ENCODE peak calls at places on chromosomes 12 and 14, in ten cellular contexts. O is CD8-positive, alpha-beta T cell; K is Caco-2; A is transverse colon; P is heart left ventricle; G is IMR-90; F is lower leg skin; Z is WERI-Rb-1; T is left ventricle myocardium inferior; R is stomach. L is an unnamed sample.

GRCh38 chr12:101110856-101111255 is 99.2 kb downstream of the SLC5A8 start:
- DNase-seq in O (no peak), K (no peak), A (no peak), P (no peak), G (no peak), F (no peak), Z (no peak), T (no peak), R (no peak), L (no peak)

GRCh38 chr12:5022465-5023061 is 21.1 kb upstream of the KCNA5 start:
- DNase-seq in O (peak), K (no peak), A (peak), P (peak), G (peak), F (peak), Z (peak), T (no peak), R (peak), L (peak)

GRCh38 chr12:52126050-52126604 is 46.6 kb downstream of the SMIM41 start:
- DNase-seq in O (no peak), K (no peak), A (no peak), P (no peak), G (no peak), F (peak), Z (no peak), T (no peak), R (no peak), L (no peak)

GRCh38 chr14:104865069-104865630 is at the start of gene CEP170B:
- DNase-seq in O (peak), K (no peak), A (no peak), P (no peak), G (peak), F (no peak), Z (peak), T (peak), R (peak), L (peak)

GRCh38 chr14:58584383-58584782 is 53.4 kb upstream of the DACT1 start:
- DNase-seq in O (no peak), K (no peak), A (no peak), P (no peak), G (peak), F (no peak), Z (no peak), T (no peak), R (no peak), L (no peak)

GRCh38 chr14:56720703-56721426 is 89.4 kb downstream of the OTX2 start:
- DNase-seq in O (no peak), K (no peak), A (no peak), P (no peak), G (no peak), F (no peak), Z (no peak), T (no peak), R (no peak), L (no peak)

GRCh38 chr14:102693006-102693755 is 84.1 kb upstream of the TRAF3 start:
- DNase-seq in O (no peak), K (no peak), A (no peak), P (no peak), G (no peak), F (no peak), Z (peak), T (no peak), R (no peak), L (no peak)

GRCh38 chr14:103184046-103184445 is 60.8 kb downstream of the TNFAIP2 start:
- DNase-seq in O (no peak), K (no peak), A (no peak), P (no peak), G (no peak), F (no peak), Z (no peak), T (no peak), R (no peak), L (no peak)

GRCh38 chr12:116297224-116297834 is 19.8 kb upstream of the MED13L start:
- DNase-seq in O (no peak), K (no peak), A (no peak), P (no peak), G (no peak), F (no peak), Z (no peak), T (no peak), R (no peak), L (no peak)

GRCh38 chr12:52277486-52278245 is 3.2 kb downstream of the KRT86 start:
- DNase-seq in O (peak), K (no peak), A (no peak), P (no peak), G (no peak), F (peak), Z (no peak), T (no peak), R (peak), L (peak)

GRCh38 chr12:19190292-19191031 is 60.9 kb downstream of the PLEKHA5 start:
- DNase-seq in O (no peak), K (no peak), A (no peak), P (no peak), G (peak), F (no peak), Z (no peak), T (no peak), R (no peak), L (no peak)

GRCh38 chr12:57626111-57626928 is 6.7 kb downstream of the B4GALNT1 start:
- DNase-seq in O (no peak), K (no peak), A (no peak), P (no peak), G (no peak), F (peak), Z (no peak), T (no peak), R (no peak), L (no peak)

GRCh38 chr12:105322070-105322469 is 8.4 kb upstream of the C12orf75 start:
- DNase-seq in O (no peak), K (no peak), A (no peak), P (no peak), G (peak), F (no peak), Z (no peak), T (no peak), R (no peak), L (no peak)

GRCh38 chr14:102708494-102708893 is 68.8 kb upstream of the TRAF3 start:
- DNase-seq in O (no peak), K (no peak), A (no peak), P (no peak), G (no peak), F (no peak), Z (no peak), T (no peak), R (no peak), L (no peak)

GRCh38 chr12:219891-220352 is 6.0 kb upstream of the SLC6A12 start:
- DNase-seq in O (no peak), K (peak), A (peak), P (peak), G (peak), F (peak), Z (peak), T (peak), R (peak), L (peak)

GRCh38 chr12:1880876-1881275 is 37.6 kb downstream of the CACNA2D4 start:
- DNase-seq in O (no peak), K (peak), A (no peak), P (no peak), G (no peak), F (peak), Z (no peak), T (no peak), R (no peak), L (no peak)

GRCh38 chr14:30874120-30874998 is at the start of gene COCH:
- DNase-seq in O (peak), K (peak), A (peak), P (peak), G (no peak), F (peak), Z (peak), T (peak), R (peak), L (peak)

GRCh38 chr12:1880153-1880845 is 38.2 kb downstream of the CACNA2D4 start:
- DNase-seq in O (no peak), K (peak), A (no peak), P (no peak), G (no peak), F (peak), Z (no peak), T (no peak), R (no peak), L (no peak)

GRCh38 chr12:25957898-25958253 is 606 bp upstream of the RASSF8 start:
- DNase-seq in O (no peak), K (no peak), A (no peak), P (no peak), G (peak), F (no peak), Z (no peak), T (no peak), R (no peak), L (no peak)

GRCh38 chr14:69056389-69056788 is 77.3 kb upstream of the ACTN1 start:
- DNase-seq in O (no peak), K (no peak), A (no peak), P (no peak), G (peak), F (no peak), Z (peak), T (no peak), R (no peak), L (no peak)

GRCh38 chr14:89139404-89140247 is 277.4 kb downstream of the FOXN3 start:
- DNase-seq in O (no peak), K (no peak), A (no peak), P (no peak), G (no peak), F (no peak), Z (no peak), T (no peak), R (no peak), L (no peak)

GRCh38 chr12:13075786-13076570 is 27.5 kb downstream of the GSG1 start:
- DNase-seq in O (no peak), K (no peak), A (no peak), P (no peak), G (no peak), F (no peak), Z (no peak), T (no peak), R (no peak), L (no peak)

GRCh38 chr12:1527789-1528188 is 66.6 kb downstream of the FBXL14 start:
- DNase-seq in O (no peak), K (no peak), A (no peak), P (no peak), G (peak), F (peak), Z (no peak), T (no peak), R (no peak), L (no peak)

DNA sequence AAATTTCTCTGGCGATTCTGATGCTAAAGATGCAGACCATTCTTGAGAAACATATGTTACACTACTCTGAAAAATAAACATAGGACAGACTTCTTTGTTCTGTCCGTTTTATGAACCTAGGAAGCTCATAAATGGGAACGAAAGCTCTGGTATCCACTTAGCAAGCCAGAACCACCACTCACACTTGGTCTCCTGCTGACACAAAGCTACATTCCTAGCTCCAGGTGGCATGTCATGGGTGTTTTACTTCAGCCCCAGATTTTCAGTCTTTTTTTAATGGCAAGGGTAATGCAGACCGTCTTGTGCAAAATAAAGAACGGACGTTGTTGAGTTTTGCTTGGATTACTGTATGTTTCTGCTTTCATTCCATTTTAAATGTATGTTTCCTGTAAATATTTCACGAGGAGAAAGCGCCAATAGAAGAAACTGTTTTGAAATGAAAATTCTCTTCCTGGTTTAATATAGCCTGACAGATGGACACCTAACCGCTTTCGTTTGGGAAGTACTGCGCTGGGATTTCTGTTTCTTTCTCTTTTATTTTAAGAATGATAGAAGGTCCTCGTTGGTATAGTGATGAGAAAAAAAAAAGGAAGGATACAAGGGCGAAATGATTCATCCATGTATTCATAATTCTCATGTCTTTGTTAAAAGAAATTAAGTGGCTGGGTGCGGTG is 820 bp upstream of the COQ5 start:
- DNase-seq in O (no peak), K (peak), A (peak), P (no peak), G (peak), F (no peak), Z (peak), T (no peak), R (peak), L (peak)
- TF ChIP-seq CTCF in O (no peak), K (peak), A (peak), P (no peak), G (no peak), F (no peak), Z (peak), T (no peak), R (no peak), L (no peak)

GRCh38 chr12:63918788-63919300 is 74.3 kb downstream of the SRGAP1 start:
- DNase-seq in O (no peak), K (no peak), A (no peak), P (no peak), G (peak), F (no peak), Z (no peak), T (no peak), R (no peak), L (no peak)
- H3K4me3 ChIP-seq in O (no peak), K (no peak), A (no peak), P (no peak), G (no peak), F (no peak), Z (no peak), T (no peak), R (no peak), L (no peak)

GRCh38 chr14:61561144-61561543 is 134.2 kb upstream of the HIF1A start:
- DNase-seq in O (no peak), K (no peak), A (no peak), P (no peak), G (peak), F (no peak), Z (no peak), T (no peak), R (no peak), L (no peak)
- TF ChIP-seq CTCF in O (no peak), K (peak), A (no peak), P (no peak), G (peak), F (no peak), Z (no peak), T (no peak), R (no peak), L (no peak)

GRCh38 chr14:90674043-90674670 is 142.1 kb downstream of the TTC7B start:
- DNase-seq in O (no peak), K (no peak), A (no peak), P (peak), G (no peak), F (no peak), Z (no peak), T (no peak), R (no peak), L (no peak)
- H3K4me3 ChIP-seq in O (no peak), K (no peak), A (no peak), P (no peak), G (no peak), F (no peak), Z (no peak), T (no peak), R (no peak), L (no peak)

GRCh38 chr14:77320238-77320935 is at the start of gene POMT2:
- DNase-seq in O (peak), K (peak), A (peak), P (peak), G (peak), F (peak), Z (peak), T (peak), R (peak), L (peak)

GRCh38 chr14:77322951-77323350 is 2.1 kb downstream of the GSTZ1 start:
- DNase-seq in O (no peak), K (no peak), A (no peak), P (no peak), G (no peak), F (peak), Z (no peak), T (no peak), R (no peak), L (no peak)

GRCh38 chr14:77323571-77323970 is 2.7 kb downstream of the GSTZ1 start:
- DNase-seq in O (no peak), K (no peak), A (no peak), P (no peak), G (no peak), F (peak), Z (no peak), T (no peak), R (no peak), L (no peak)

GRCh38 chr14:77324289-77324688 is 3.5 kb downstream of the GSTZ1 start:
- DNase-seq in O (no peak), K (no peak), A (no peak), P (no peak), G (no peak), F (peak), Z (no peak), T (no peak), R (no peak), L (no peak)

DNA sequence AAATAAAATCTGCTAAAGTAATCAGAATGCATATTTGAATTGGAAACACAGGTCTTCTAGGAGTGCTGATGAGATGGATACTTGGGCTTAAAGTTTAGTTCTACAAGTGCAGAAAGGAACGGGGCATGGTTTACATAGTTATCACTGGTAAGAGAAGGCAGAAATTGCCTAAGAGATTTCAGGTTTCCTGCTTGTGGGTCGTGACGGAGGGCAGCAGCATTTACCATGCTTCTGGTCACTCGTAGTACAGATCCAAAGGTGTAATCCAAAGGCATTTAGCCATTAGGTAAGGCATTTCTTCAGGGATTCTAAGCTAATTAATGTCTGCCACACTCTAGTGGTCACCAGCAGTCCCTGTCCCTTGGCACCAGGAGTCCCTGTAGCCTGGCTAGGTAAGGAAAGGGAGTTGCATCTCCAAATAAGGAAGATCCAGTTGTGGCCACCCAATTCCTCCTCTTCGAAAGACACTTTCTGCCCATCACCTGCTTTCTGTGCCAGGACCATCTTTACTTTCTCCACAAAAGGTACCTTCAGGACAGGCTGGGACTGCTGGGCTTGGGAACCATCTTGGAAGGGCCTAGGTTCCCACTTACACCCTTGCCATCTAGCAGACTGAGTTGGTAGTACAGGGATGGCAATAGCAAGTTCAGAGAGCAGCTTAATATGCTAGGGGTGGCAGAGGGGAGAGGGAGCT is 1.5 kb downstream of the GSTZ1 start:
- DNase-seq in O (no peak), K (no peak), A (no peak), P (no peak), G (no peak), F (peak), Z (no peak), T (no peak), R (no peak), L (no peak)
- TF ChIP-seq CTCF in O (no peak), K (no peak), A (no peak), P (no peak), G (no peak), F (no peak), Z (no peak), T (no peak), R (no peak), L (no peak)

L was measured in body of pancreas.